ENCODE peak calls at places on chromosomes 2 and 18, in four cellular contexts. One of them, this sample, is unnamed. For H3K36me3, the result is how much of the 10 kb centered on the place peaks cover.

GRCh38 chr2:75053484-75054112 is 95.2 kb downstream of the POLE4 start:
- DNase-seq in K562: peak
- DNase-seq in prostate gland: peak
- DNase-seq in upper lobe of right lung: no peak
- DNase-seq in this sample: no peak

GRCh38 chr18:27894746-27895145 is 282.2 kb downstream of the CDH2 start:
- DNase-seq in K562: no peak
- DNase-seq in prostate gland: no peak
- DNase-seq in upper lobe of right lung: no peak
- DNase-seq in this sample: no peak

GRCh38 chr2:188969236-188970032 is 4.7 kb upstream of the COL3A1 start:
- DNase-seq in K562: no peak
- DNase-seq in prostate gland: no peak
- DNase-seq in upper lobe of right lung: no peak
- DNase-seq in this sample: no peak

GRCh38 chr2:238094438-238095022 is 5.6 kb upstream of the ESPNL start:
- DNase-seq in upper lobe of right lung: no peak
- DNase-seq in K562: no peak
- DNase-seq in prostate gland: no peak
- DNase-seq in this sample: no peak

GRCh38 chr18:48866028-48866733 is 84.6 kb downstream of the SMAD7 start:
- DNase-seq in prostate gland: peak
- DNase-seq in upper lobe of right lung: no peak
- DNase-seq in K562: no peak
- DNase-seq in this sample: no peak

GRCh38 chr2:68767996-68768395 is 33.4 kb downstream of the ARHGAP25 start:
- DNase-seq in upper lobe of right lung: no peak
- DNase-seq in K562: no peak
- DNase-seq in prostate gland: no peak
- DNase-seq in this sample: no peak

GRCh38 chr2:29487967-29488550 is 372.8 kb downstream of the CLIP4 start:
- DNase-seq in prostate gland: no peak
- DNase-seq in upper lobe of right lung: no peak
- DNase-seq in K562: no peak
- DNase-seq in this sample: no peak

GRCh38 chr18:5238371-5238758 is 41.3 kb upstream of the AKAIN1 start:
- DNase-seq in K562: peak
- DNase-seq in prostate gland: peak
- DNase-seq in upper lobe of right lung: peak
- DNase-seq in this sample: no peak

GRCh38 chr2:40213071-40213470 is 238.8 kb downstream of the SLC8A1 start:
- DNase-seq in upper lobe of right lung: no peak
- DNase-seq in K562: no peak
- DNase-seq in prostate gland: no peak
- DNase-seq in this sample: no peak

GRCh38 chr2:234952270-234953115 is 676 bp downstream of the SH3BP4 start:
- DNase-seq in upper lobe of right lung: peak
- DNase-seq in prostate gland: no peak
- DNase-seq in K562: no peak
- DNase-seq in this sample: no peak

GRCh38 chr2:177538323-177538722 is 145.8 kb downstream of the AGPS start:
- DNase-seq in prostate gland: no peak
- DNase-seq in upper lobe of right lung: no peak
- DNase-seq in K562: no peak
- DNase-seq in this sample: no peak

GRCh38 chr18:22182884-22183610 is 13.7 kb downstream of the GATA6 start:
- DNase-seq in upper lobe of right lung: no peak
- DNase-seq in prostate gland: no peak
- DNase-seq in K562: no peak
- DNase-seq in this sample: no peak
- H3K36me3 ChIP-seq in upper lobe of right lung: under half
- H3K36me3 ChIP-seq in prostate gland: under half
- H3K36me3 ChIP-seq in K562: under half
- H3K36me3 ChIP-seq in this sample: under half

GRCh38 chr2:11808016-11808400 is 61.6 kb downstream of the LPIN1 start:
- DNase-seq in upper lobe of right lung: no peak
- DNase-seq in prostate gland: no peak
- DNase-seq in K562: no peak
- DNase-seq in this sample: no peak

GRCh38 chr2:11807156-11808015 is 61.0 kb downstream of the LPIN1 start:
- DNase-seq in prostate gland: no peak
- DNase-seq in upper lobe of right lung: no peak
- DNase-seq in K562: no peak
- DNase-seq in this sample: no peak

GRCh38 chr2:11809586-11810236 is 63.3 kb downstream of the LPIN1 start:
- DNase-seq in upper lobe of right lung: no peak
- DNase-seq in prostate gland: no peak
- DNase-seq in K562: no peak
- DNase-seq in this sample: no peak

GRCh38 chr2:11802782-11803191 is 56.4 kb downstream of the LPIN1 start:
- DNase-seq in K562: no peak
- DNase-seq in prostate gland: no peak
- DNase-seq in upper lobe of right lung: no peak
- DNase-seq in this sample: no peak

GRCh38 chr2:11805920-11806319 is 59.5 kb downstream of the LPIN1 start:
- DNase-seq in prostate gland: no peak
- DNase-seq in K562: no peak
- DNase-seq in upper lobe of right lung: no peak
- DNase-seq in this sample: no peak
- H3K36me3 ChIP-seq in prostate gland: under half
- H3K36me3 ChIP-seq in K562: half or more
- H3K36me3 ChIP-seq in upper lobe of right lung: half or more
- H3K36me3 ChIP-seq in this sample: half or more

DNA sequence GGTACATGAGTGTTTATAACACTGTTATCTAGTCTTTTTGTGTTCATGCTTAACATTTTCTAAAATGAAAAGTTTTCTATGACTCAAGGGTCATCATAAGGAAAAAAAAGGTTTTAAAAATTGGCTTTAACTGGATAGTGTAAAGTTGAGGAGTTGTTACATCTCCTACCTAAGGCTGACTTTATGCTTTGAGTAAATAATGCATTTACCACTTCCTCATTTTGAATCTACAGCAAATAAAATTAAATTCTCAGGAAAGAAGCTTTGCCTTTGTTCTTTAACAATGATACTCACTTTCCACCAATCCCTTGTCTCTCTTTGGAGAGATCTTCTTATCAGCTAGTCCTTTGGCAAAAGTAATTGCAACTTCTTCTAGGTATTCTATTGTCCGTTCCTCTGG is 29.7 kb downstream of the HADHA start:
- DNase-seq in prostate gland: no peak
- DNase-seq in upper lobe of right lung: no peak
- DNase-seq in K562: no peak
- DNase-seq in this sample: no peak
- H3K36me3 ChIP-seq in prostate gland: under half
- H3K36me3 ChIP-seq in upper lobe of right lung: half or more
- H3K36me3 ChIP-seq in K562: half or more
- H3K36me3 ChIP-seq in this sample: half or more

GRCh38 chr2:222928335-222928734 is 67.5 kb downstream of the ACSL3 start:
- DNase-seq in upper lobe of right lung: no peak
- DNase-seq in prostate gland: no peak
- DNase-seq in K562: no peak
- DNase-seq in this sample: no peak
- H3K36me3 ChIP-seq in upper lobe of right lung: half or more
- H3K36me3 ChIP-seq in prostate gland: under half
- H3K36me3 ChIP-seq in K562: half or more
- H3K36me3 ChIP-seq in this sample: under half

GRCh38 chr2:233449071-233449901 is 95.0 kb downstream of the DGKD start:
- DNase-seq in K562: no peak
- DNase-seq in upper lobe of right lung: peak
- DNase-seq in prostate gland: peak
- DNase-seq in this sample: no peak
- H3K36me3 ChIP-seq in K562: half or more
- H3K36me3 ChIP-seq in upper lobe of right lung: half or more
- H3K36me3 ChIP-seq in prostate gland: under half
- H3K36me3 ChIP-seq in this sample: half or more

DNA sequence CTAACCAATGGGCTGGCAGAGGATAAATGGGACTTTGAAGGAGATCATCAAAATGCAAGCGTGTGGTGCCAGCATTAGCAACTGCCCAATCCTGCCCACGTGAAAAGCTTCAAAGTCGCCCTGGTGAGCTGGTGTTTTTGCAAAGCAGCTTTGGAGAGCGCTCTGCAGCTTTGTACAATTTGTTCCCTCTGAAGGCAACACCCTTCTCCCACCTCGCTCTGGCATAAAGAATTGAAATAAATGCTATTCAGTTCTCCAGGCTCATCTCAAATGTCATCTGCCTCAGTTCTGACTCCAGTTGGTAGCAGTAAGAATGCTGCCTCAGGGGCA is 3.5 kb downstream of the COPS9 start:
- DNase-seq in upper lobe of right lung: no peak
- DNase-seq in K562: no peak
- DNase-seq in prostate gland: no peak
- DNase-seq in this sample: no peak
- H3K36me3 ChIP-seq in upper lobe of right lung: half or more
- H3K36me3 ChIP-seq in K562: under half
- H3K36me3 ChIP-seq in prostate gland: under half
- H3K36me3 ChIP-seq in this sample: half or more

DNA sequence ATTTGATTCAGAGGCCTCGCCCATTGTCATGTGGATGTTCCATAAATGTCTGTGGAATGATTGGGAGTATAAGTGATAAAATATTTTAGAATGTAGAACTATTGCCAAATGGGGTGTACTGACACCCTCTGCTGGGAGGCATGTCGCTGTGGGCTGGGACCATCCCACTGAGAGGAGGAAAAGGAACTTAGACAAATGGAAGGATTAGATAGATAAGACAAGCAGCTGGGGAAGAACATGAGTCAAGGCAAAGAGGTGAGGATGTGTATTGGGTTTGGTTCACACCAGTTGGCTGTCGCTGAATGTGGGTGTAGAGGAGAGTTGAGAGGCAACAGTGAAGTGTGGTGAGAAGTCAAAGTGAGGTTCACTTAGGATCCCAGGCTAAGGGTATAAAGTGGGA is 4.0 kb downstream of the C2orf74 start:
- DNase-seq in upper lobe of right lung: no peak
- DNase-seq in prostate gland: no peak
- DNase-seq in K562: peak
- DNase-seq in this sample: no peak
- H3K36me3 ChIP-seq in upper lobe of right lung: under half
- H3K36me3 ChIP-seq in prostate gland: under half
- H3K36me3 ChIP-seq in K562: under half
- H3K36me3 ChIP-seq in this sample: under half

GRCh38 chr2:73998933-73999332 is 14.2 kb downstream of the TET3 start:
- DNase-seq in upper lobe of right lung: no peak
- DNase-seq in K562: no peak
- DNase-seq in prostate gland: no peak
- DNase-seq in this sample: no peak
- H3K36me3 ChIP-seq in upper lobe of right lung: under half
- H3K36me3 ChIP-seq in K562: under half
- H3K36me3 ChIP-seq in prostate gland: under half
- H3K36me3 ChIP-seq in this sample: under half

This sample was measured in effector memory CD4-positive, alpha-beta T cell.